ENCODE peak calls at places on chromosomes 6 and 20, in seven cellular contexts. B is fibroblast of lung; J is CD4-positive, alpha-beta memory T cell; X is SK-N-SH; Z is heart right ventricle; T is brain microvascular endothelial cell; R is aorta. N is an unnamed sample.

GRCh38 chr6:129104131-129104530 is 221.2 kb downstream of the LAMA2 start:
- DNase-seq in B (peak; percentile 67), J (no peak), X (no peak), Z (no peak), T (no peak), R (no peak), N (no peak)

GRCh38 chr6:101454106-101454676 is 60.7 kb downstream of the GRIK2 start:
- DNase-seq in B (no peak), J (no peak), X (no peak), Z (no peak), T (no peak), R (no peak), N (no peak)

GRCh38 chr6:152386131-152386530 is 251.0 kb downstream of the SYNE1 start:
- DNase-seq in B (no peak), J (no peak), X (no peak), Z (no peak), T (no peak), R (no peak), N (no peak)

GRCh38 chr20:6388666-6389197 is 265.9 kb upstream of the FERMT1 start:
- DNase-seq in B (no peak), J (no peak), X (no peak), Z (no peak), T (peak; percentile 35), R (no peak), N (no peak)

GRCh38 chr6:7604003-7604402 is 14.0 kb downstream of the SNRNP48 start:
- DNase-seq in B (no peak), J (no peak), X (no peak), Z (peak; percentile 36), T (no peak), R (no peak), N (no peak)

GRCh38 chr6:31617010-31617409 is 2.0 kb downstream of the AIF1 start:
- DNase-seq in B (no peak), J (no peak), X (no peak), Z (no peak), T (no peak), R (no peak), N (no peak)

GRCh38 chr6:55014321-55015088 is 159.8 kb upstream of the HCRTR2 start:
- DNase-seq in B (peak; percentile 70), J (no peak), X (no peak), Z (no peak), T (no peak), R (no peak), N (no peak)

GRCh38 chr20:60050193-60050960 is 92.2 kb downstream of the CDH26 start:
- DNase-seq in B (no peak), J (no peak), X (no peak), Z (no peak), T (no peak), R (no peak), N (peak; percentile 13)

GRCh38 chr20:41616228-41616627 is 1.9 kb downstream of the CHD6 start:
- DNase-seq in B (peak; percentile 31), J (no peak), X (no peak), Z (no peak), T (no peak), R (no peak), N (no peak)

GRCh38 chr6:36285797-36286196 is 15.9 kb downstream of the PNPLA1 start:
- DNase-seq in B (no peak), J (no peak), X (no peak), Z (no peak), T (no peak), R (no peak), N (no peak)

GRCh38 chr6:27206806-27207205 is 40.7 kb upstream of the PRSS16 start:
- DNase-seq in B (no peak), J (no peak), X (no peak), Z (no peak), T (no peak), R (no peak), N (no peak)

GRCh38 chr6:25963426-25964123 is 973 bp downstream of the TRIM38 start:
- DNase-seq in B (peak; percentile 24), J (no peak), X (no peak), Z (no peak), T (no peak), R (no peak), N (no peak)

GRCh38 chr6:34246249-34246562 is 2.6 kb downstream of the SMIM29 start:
- DNase-seq in B (no peak), J (no peak), X (no peak), Z (no peak), T (no peak), R (no peak), N (no peak)

GRCh38 chr6:151058021-151058733 is 181.6 kb upstream of the AKAP12 start:
- DNase-seq in B (no peak), J (no peak), X (peak; percentile 71), Z (no peak), T (no peak), R (no peak), N (no peak)

GRCh38 chr20:51703446-51704287 is 64.5 kb downstream of the ATP9A start:
- DNase-seq in B (no peak), J (no peak), X (peak; percentile 51), Z (no peak), T (no peak), R (no peak), N (no peak)

GRCh38 chr6:163394659-163395058 is 19.9 kb upstream of the QKI start:
- DNase-seq in B (no peak), J (no peak), X (no peak), Z (no peak), T (no peak), R (no peak), N (no peak)

GRCh38 chr6:163391983-163392382 is 22.5 kb upstream of the QKI start:
- DNase-seq in B (no peak), J (no peak), X (no peak), Z (no peak), T (no peak), R (no peak), N (no peak)

GRCh38 chr6:163390770-163391169 is 23.7 kb upstream of the QKI start:
- DNase-seq in B (no peak), J (no peak), X (no peak), Z (no peak), T (no peak), R (no peak), N (no peak)

GRCh38 chr6:163393923-163394322 is 20.6 kb upstream of the QKI start:
- DNase-seq in B (no peak), J (no peak), X (no peak), Z (no peak), T (no peak), R (no peak), N (no peak)

DNA sequence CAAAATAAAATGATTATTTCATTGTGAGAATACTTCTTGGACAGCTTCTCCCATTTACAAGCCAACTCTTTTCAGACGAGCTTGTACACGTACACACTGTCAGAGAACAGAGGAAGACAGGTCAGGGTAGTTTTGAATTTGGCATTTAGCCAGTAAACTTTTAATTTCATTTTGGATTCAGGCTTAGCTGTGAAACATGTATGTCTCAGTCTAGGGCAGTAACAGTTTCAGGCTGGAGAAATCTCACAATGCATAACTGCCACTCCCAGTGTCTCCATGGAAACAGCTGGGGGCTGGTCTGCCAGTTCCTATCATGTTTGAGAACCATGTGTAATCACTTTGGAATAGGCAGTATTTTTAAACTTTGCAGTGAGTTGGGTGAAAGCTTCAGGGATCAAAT is 22.0 kb upstream of the QKI start:
- DNase-seq in B (peak; percentile 61), J (no peak), X (no peak), Z (peak; percentile 57), T (peak; percentile 63), R (no peak), N (peak; percentile 66)
- H3K27ac ChIP-seq in B (no peak overlapping the region), J (no peak overlapping the region), X (no peak overlapping the region), Z (no peak overlapping the region), T (no peak overlapping the region), R (no peak overlapping the region), N (no peak overlapping the region)

GRCh38 chr20:31720486-31721407 is 1.9 kb downstream of the BCL2L1 start:
- DNase-seq in B (no peak), J (no peak), X (no peak), Z (no peak), T (no peak), R (no peak), N (no peak)

GRCh38 chr20:31719644-31720485 is 2.8 kb downstream of the BCL2L1 start:
- DNase-seq in B (no peak), J (no peak), X (no peak), Z (no peak), T (no peak), R (no peak), N (no peak)

GRCh38 chr20:31716818-31717477 is 5.7 kb downstream of the BCL2L1 start:
- DNase-seq in B (no peak), J (no peak), X (no peak), Z (no peak), T (no peak), R (no peak), N (no peak)

GRCh38 chr20:31717478-31717946 is 5.2 kb downstream of the BCL2L1 start:
- DNase-seq in B (no peak), J (peak; percentile 49), X (no peak), Z (no peak), T (no peak), R (no peak), N (no peak)

DNA sequence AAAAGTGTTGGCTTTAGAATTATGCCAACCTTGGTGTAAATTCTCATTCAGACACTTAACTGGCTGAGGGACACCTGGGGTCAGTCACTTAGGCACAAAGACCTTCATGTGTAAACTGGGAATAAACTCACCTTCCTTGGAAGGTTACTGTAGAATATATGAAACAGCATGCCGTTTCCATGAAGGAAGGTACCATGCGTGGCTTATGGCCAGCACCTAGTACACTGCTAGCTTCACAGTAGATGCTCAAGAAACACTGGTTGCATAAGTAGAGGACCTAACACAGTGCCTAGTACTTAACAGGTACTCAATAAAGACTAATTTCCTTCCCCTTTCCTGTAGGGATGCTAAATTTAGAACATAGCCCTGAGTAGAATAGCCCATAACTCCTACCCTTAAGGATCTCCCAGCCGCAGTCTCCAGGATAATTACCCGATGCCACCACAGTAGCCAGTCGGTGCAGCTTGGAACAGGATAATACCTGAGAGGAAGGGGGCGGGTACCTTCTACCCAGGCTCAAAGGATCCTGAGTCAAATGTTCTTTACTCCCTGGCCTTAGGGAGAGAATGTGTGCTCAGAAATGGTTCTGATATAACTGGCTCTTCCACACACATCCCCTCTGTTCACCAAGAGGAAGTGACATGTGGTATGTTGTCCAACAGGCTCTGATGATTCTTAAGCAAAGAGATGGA is 3.6 kb downstream of the BCL2L1 start:
- DNase-seq in B (no peak), J (no peak), X (no peak), Z (no peak), T (no peak), R (no peak), N (no peak)
- H3K4me3 ChIP-seq in B (peak overlapping the region; percentile 62), J (peak overlapping the region; percentile 99), X (peak overlapping the region; percentile 81), Z (peak overlapping the region; percentile 88), T (no peak overlapping the region), R (peak overlapping the region; percentile 94), N (peak overlapping the region; percentile 92)

GRCh38 chr6:84253380-84253779 is 25.9 kb upstream of the CEP162 start:
- DNase-seq in B (no peak), J (no peak), X (no peak), Z (no peak), T (no peak), R (no peak), N (no peak)
- H3K27ac ChIP-seq in B (no peak overlapping the region), J (no peak overlapping the region), X (no peak overlapping the region), Z (no peak overlapping the region), T (no peak overlapping the region), R (no peak overlapping the region), N (no peak overlapping the region)

GRCh38 chr20:53609501-53610445 is 16.1 kb upstream of the ZNF217 start:
- DNase-seq in B (peak; percentile 61), J (peak; percentile 87), X (no peak), Z (no peak), T (no peak), R (peak; percentile 76), N (no peak)
- H3K4me3 ChIP-seq in B (no peak overlapping the region), J (peak overlapping the region; percentile 51), X (no peak overlapping the region), Z (no peak overlapping the region), T (no peak overlapping the region), R (no peak overlapping the region), N (no peak overlapping the region)

N was measured in pancreas.